ENCODE peak calls at places on chromosome 17, in seven cellular contexts. D, R, C, S, G, F and K are unnamed samples.

GRCh38 chr17:32161506-32162365 is 19.4 kb downstream of the RHOT1 start:
- DNase-seq in D (no peak), R (peak; percentile 69), C (no peak), S (no peak), G (peak; percentile 13), F (no peak), K (no peak)

GRCh38 chr17:35666967-35667552 is 64.4 kb upstream of the RASL10B start:
- DNase-seq in D (no peak), R (no peak), C (no peak), S (no peak), G (no peak), F (no peak), K (no peak)

GRCh38 chr17:77115510-77115909 is 25.3 kb upstream of the SEC14L1 start:
- DNase-seq in D (no peak), R (peak; percentile 77), C (no peak), S (no peak), G (no peak), F (no peak), K (no peak)

GRCh38 chr17:2751482-2751881 is 2.0 kb upstream of the CCDC92B start:
- DNase-seq in D (peak; percentile 27), R (no peak), C (no peak), S (no peak), G (no peak), F (no peak), K (no peak)

GRCh38 chr17:4565209-4566141 is 5.1 kb upstream of the GGT6 start:
- DNase-seq in D (peak; percentile 68), R (peak; percentile 87), C (peak; percentile 59), S (peak; percentile 82), G (peak; percentile 77), F (no peak), K (no peak)

GRCh38 chr17:48472485-48473281 is 42.7 kb upstream of the SKAP1 start:
- DNase-seq in D (no peak), R (peak; percentile 39), C (peak; percentile 56), S (no peak), G (no peak), F (no peak), K (no peak)

GRCh38 chr17:44971776-44972483 is 3.8 kb upstream of the C1QL1 start:
- DNase-seq in D (peak; percentile 65), R (peak; percentile 24), C (no peak), S (no peak), G (no peak), F (no peak), K (no peak)

GRCh38 chr17:2721603-2722002 is 10.0 kb upstream of the CLUH start:
- DNase-seq in D (no peak), R (no peak), C (no peak), S (no peak), G (no peak), F (no peak), K (no peak)

GRCh38 chr17:33874617-33875060 is 380.4 kb upstream of the CCL2 start:
- DNase-seq in D (no peak), R (no peak), C (no peak), S (peak; percentile 19), G (peak; percentile 8), F (no peak), K (no peak)

GRCh38 chr17:33868899-33869298 is 386.2 kb upstream of the CCL2 start:
- DNase-seq in D (no peak), R (no peak), C (no peak), S (no peak), G (no peak), F (no peak), K (no peak)

GRCh38 chr17:33875973-33876372 is 379.1 kb upstream of the CCL2 start:
- DNase-seq in D (no peak), R (no peak), C (no peak), S (no peak), G (no peak), F (no peak), K (no peak)

GRCh38 chr17:33871720-33872535 is 383.2 kb upstream of the CCL2 start:
- DNase-seq in D (no peak), R (no peak), C (no peak), S (no peak), G (no peak), F (no peak), K (no peak)

DNA sequence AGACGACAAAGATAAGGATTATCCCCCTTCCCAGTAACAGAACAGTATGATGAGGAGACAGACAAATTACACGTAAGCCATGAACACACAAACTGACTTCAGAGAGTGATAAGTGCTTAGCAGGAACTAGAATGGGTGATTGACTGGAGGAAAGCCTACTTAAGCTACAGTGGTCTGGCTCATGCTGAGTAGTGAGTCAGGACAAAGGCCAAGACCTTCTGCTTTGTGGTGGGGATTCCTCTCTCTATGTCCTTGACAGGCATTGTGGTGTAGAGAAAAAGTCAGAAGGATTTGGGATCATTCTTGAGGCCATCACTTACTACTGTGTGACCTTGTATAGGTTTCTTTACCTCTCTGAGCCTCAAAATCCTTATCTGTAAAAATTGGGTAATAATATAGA is 381.9 kb upstream of the CCL2 start:
- DNase-seq in D (no peak), R (no peak), C (no peak), S (no peak), G (no peak), F (no peak), K (no peak)
- TF ChIP-seq CTCF in D (no peak), R (no peak), C (no peak), S (no peak), G (no peak), F (no peak), K (no peak)

GRCh38 chr17:8753976-8754440 is 4.3 kb downstream of the SPDYE4 start:
- DNase-seq in D (no peak), R (peak; percentile 31), C (no peak), S (no peak), G (no peak), F (no peak), K (no peak)

GRCh38 chr17:8757189-8757588 is 1.2 kb downstream of the SPDYE4 start:
- DNase-seq in D (no peak), R (no peak), C (no peak), S (no peak), G (no peak), F (no peak), K (no peak)

GRCh38 chr17:8755590-8756255 is 2.6 kb downstream of the SPDYE4 start:
- DNase-seq in D (no peak), R (no peak), C (no peak), S (no peak), G (no peak), F (no peak), K (no peak)

GRCh38 chr17:8754890-8755289 is 3.5 kb downstream of the SPDYE4 start:
- DNase-seq in D (no peak), R (no peak), C (no peak), S (no peak), G (no peak), F (no peak), K (no peak)

DNA sequence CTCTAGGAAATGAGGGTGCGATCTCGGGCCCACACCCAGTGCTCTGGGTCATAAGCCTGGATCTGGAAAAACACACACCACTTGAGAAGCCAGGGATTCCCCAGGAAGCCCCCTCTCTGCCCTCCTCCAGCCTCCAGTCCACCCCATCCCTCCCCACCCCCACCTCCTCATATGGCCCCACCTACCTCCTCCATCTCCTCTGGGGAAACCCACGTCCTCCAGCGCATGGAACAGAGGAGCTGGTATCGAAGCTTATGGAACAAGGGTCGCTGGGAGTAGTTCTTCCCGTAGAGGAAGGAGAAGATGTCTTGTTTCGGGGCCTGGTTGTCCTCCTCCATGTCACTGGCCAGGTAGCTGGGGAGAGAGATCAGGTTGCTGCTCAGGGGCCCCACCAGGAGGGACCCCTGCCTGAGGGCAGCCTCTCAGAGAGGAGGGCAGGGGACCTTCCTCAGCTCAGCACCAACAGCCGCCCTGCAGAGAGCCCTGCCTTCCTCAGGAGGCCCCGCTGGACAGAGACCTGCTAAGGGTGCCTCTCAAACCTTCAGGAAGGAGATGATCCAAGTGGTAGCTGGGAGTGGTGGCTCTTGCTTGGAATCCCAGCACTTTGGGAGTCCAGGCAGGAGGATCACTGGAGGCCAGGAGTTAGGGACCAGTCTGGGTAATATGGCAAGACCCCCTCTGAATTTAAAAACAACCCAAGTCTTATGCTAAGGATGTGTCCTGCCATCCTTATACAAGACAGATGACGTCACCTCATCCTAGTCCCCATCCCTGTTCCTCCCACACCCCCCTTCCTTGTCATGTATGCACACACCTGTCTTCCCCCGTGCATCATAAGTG is 5.0 kb downstream of the SPDYE4 start:
- DNase-seq in D (no peak), R (no peak), C (no peak), S (no peak), G (no peak), F (no peak), K (no peak)
- TF ChIP-seq CTCF in D (no peak), R (no peak), C (no peak), S (no peak), G (no peak), F (no peak), K (no peak)

GRCh38 chr17:75133001-75133400 is 1.5 kb upstream of the NT5C start:
- DNase-seq in D (no peak), R (no peak), C (no peak), S (no peak), G (no peak), F (no peak), K (no peak)

GRCh38 chr17:75135452-75135851 is 3.9 kb upstream of the NT5C start:
- DNase-seq in D (no peak), R (no peak), C (no peak), S (no peak), G (no peak), F (no peak), K (no peak)

GRCh38 chr17:75138519-75138918 is 7.0 kb upstream of the NT5C start:
- DNase-seq in D (no peak), R (no peak), C (no peak), S (no peak), G (no peak), F (no peak), K (no peak)

GRCh38 chr17:75131278-75132017 is at the start of gene NT5C:
- DNase-seq in D (peak; percentile 87), R (peak; percentile 84), C (peak; percentile 92), S (peak; percentile 90), G (peak; percentile 90), F (peak; percentile 33), K (peak; percentile 90)

DNA sequence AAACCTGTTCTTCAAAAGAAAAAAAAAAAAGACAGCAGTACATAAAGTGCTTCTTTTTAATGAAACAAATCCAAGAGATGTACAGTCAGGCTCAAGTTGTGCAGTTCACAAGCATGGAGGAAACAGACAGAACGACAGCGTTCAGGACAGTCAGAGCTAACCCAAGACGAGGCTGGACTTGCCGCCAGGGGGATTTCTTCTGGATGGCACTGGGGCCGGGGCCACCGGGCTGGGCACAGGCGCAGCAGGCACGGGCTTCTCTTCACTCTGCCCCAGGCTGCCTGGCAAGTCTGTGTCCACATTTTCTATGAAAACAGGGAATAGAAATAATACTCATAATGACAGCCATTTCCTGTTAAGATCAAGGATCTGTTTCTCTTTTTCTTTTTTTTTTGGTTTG is 4.4 kb upstream of the NT5C start:
- DNase-seq in D (no peak), R (no peak), C (no peak), S (no peak), G (no peak), F (no peak), K (no peak)
- TF ChIP-seq CTCF in D (no peak), R (no peak), C (no peak), S (no peak), G (no peak), F (no peak), K (no peak)

GRCh38 chr17:62725791-62726249 is 82.3 kb downstream of the MARCHF10 start:
- DNase-seq in D (no peak), R (no peak), C (no peak), S (no peak), G (no peak), F (no peak), K (no peak)

GRCh38 chr17:62732125-62732524 is 76.0 kb downstream of the MARCHF10 start:
- DNase-seq in D (no peak), R (no peak), C (no peak), S (no peak), G (no peak), F (no peak), K (no peak)

GRCh38 chr17:62724398-62725146 is 83.5 kb downstream of the MARCHF10 start:
- DNase-seq in D (no peak), R (no peak), C (no peak), S (no peak), G (peak; percentile 34), F (no peak), K (no peak)

GRCh38 chr17:62723842-62724241 is 84.3 kb downstream of the MARCHF10 start:
- DNase-seq in D (no peak), R (no peak), C (no peak), S (no peak), G (no peak), F (no peak), K (no peak)

DNA sequence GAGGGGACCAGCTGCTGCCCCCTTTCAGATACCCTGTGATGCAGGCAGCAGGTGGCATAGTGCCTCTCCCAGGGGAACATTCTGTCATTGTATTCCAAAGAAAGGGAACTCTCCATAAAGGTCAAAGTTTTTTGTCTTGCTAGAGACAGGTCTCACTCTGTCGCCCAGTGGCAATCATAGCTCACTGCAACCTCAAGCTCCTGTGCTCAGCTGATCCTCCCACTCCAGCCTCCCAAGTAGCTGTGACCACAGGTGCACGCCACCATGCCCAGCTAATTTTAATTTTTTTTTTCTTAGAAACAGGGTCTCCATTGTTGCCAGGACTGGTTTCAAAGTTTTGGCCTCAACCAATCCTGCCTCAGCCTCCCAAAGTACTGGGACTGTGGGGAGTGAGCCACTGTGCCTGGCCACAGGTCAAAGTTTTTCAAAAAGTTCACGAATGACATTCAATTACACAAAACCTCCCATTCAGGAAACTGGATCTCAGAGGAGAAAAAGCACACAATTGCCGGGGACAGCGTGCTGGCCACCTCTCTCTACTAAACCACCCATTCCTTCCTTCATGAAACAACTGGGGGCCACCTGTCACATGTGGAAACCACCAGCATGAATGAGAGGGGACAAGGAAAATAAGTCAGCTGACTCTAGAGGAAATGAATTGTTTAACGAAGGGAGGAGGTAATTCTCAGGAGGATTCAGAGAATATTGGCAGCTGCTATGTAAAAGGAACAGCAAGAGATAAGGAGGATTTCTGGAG is 80.0 kb downstream of the MARCHF10 start:
- DNase-seq in D (no peak), R (no peak), C (no peak), S (no peak), G (no peak), F (no peak), K (peak; percentile 45)
- TF ChIP-seq CTCF in D (no peak), R (no peak), C (no peak), S (no peak), G (no peak), F (no peak), K (no peak)